ENCODE peak calls at places on chromosomes 13 and 19, in eight cellular contexts. One of them, this sample, is unnamed.
A peak's percentile ranks its signal among the peaks of the same experiment; 100 is the strongest.

GRCh38 chr13:33794576-33794975 is 23.4 kb upstream of the RFC3 start:
- DNase-seq in Calu3: no peak
- DNase-seq in substantia nigra: no peak
- DNase-seq in PC-3: no peak
- DNase-seq in H54: no peak
- DNase-seq in NCI-H1092 treated with DMSO at 0.1 percent for 48 hours: no peak
- DNase-seq in DMS153: no peak
- DNase-seq in activated CD8-positive, alpha-beta T cell treated with anti-CD3 and anti-CD28 coated beads for 36 hours: no peak
- DNase-seq in this sample: no peak

GRCh38 chr13:109297628-109298027 is 488.8 kb downstream of the IRS2 start:
- DNase-seq in activated CD8-positive, alpha-beta T cell treated with anti-CD3 and anti-CD28 coated beads for 36 hours: no peak
- DNase-seq in DMS153: no peak
- DNase-seq in Calu3: no peak
- DNase-seq in substantia nigra: no peak
- DNase-seq in H54: no peak
- DNase-seq in NCI-H1092 treated with DMSO at 0.1 percent for 48 hours: no peak
- DNase-seq in PC-3: no peak
- DNase-seq in this sample: peak; percentile 74

GRCh38 chr13:113560645-113561416 is 23.7 kb upstream of the TFDP1 start:
- DNase-seq in H54: no peak
- DNase-seq in NCI-H1092 treated with DMSO at 0.1 percent for 48 hours: no peak
- DNase-seq in Calu3: no peak
- DNase-seq in PC-3: no peak
- DNase-seq in activated CD8-positive, alpha-beta T cell treated with anti-CD3 and anti-CD28 coated beads for 36 hours: no peak
- DNase-seq in DMS153: no peak
- DNase-seq in substantia nigra: no peak
- DNase-seq in this sample: no peak

GRCh38 chr19:38686530-38686888 is 39.1 kb downstream of the ACTN4 start:
- DNase-seq in PC-3: no peak
- DNase-seq in activated CD8-positive, alpha-beta T cell treated with anti-CD3 and anti-CD28 coated beads for 36 hours: peak; percentile 61
- DNase-seq in Calu3: no peak
- DNase-seq in substantia nigra: no peak
- DNase-seq in DMS153: no peak
- DNase-seq in NCI-H1092 treated with DMSO at 0.1 percent for 48 hours: no peak
- DNase-seq in H54: no peak
- DNase-seq in this sample: no peak

GRCh38 chr13:74132768-74133656 is 1.2 kb downstream of the KLF12 start:
- DNase-seq in DMS153: no peak
- DNase-seq in Calu3: no peak
- DNase-seq in NCI-H1092 treated with DMSO at 0.1 percent for 48 hours: peak; percentile 33
- DNase-seq in substantia nigra: no peak
- DNase-seq in H54: peak; percentile 13
- DNase-seq in activated CD8-positive, alpha-beta T cell treated with anti-CD3 and anti-CD28 coated beads for 36 hours: peak; percentile 60
- DNase-seq in PC-3: no peak
- DNase-seq in this sample: no peak

GRCh38 chr19:29389495-29389894 is 136.3 kb upstream of the VSTM2B start:
- DNase-seq in H54: no peak
- DNase-seq in Calu3: no peak
- DNase-seq in PC-3: no peak
- DNase-seq in NCI-H1092 treated with DMSO at 0.1 percent for 48 hours: peak; percentile 74
- DNase-seq in activated CD8-positive, alpha-beta T cell treated with anti-CD3 and anti-CD28 coated beads for 36 hours: no peak
- DNase-seq in substantia nigra: no peak
- DNase-seq in DMS153: no peak
- DNase-seq in this sample: no peak

GRCh38 chr19:48813123-48813911 is 2.5 kb upstream of the BCAT2 start:
- DNase-seq in H54: no peak
- DNase-seq in DMS153: no peak
- DNase-seq in activated CD8-positive, alpha-beta T cell treated with anti-CD3 and anti-CD28 coated beads for 36 hours: no peak
- DNase-seq in Calu3: no peak
- DNase-seq in NCI-H1092 treated with DMSO at 0.1 percent for 48 hours: no peak
- DNase-seq in PC-3: no peak
- DNase-seq in substantia nigra: no peak
- DNase-seq in this sample: no peak

GRCh38 chr13:30159446-30159839 is 147.9 kb downstream of the KATNAL1 start:
- DNase-seq in PC-3: peak; percentile 22
- DNase-seq in H54: peak; percentile 69
- DNase-seq in Calu3: no peak
- DNase-seq in activated CD8-positive, alpha-beta T cell treated with anti-CD3 and anti-CD28 coated beads for 36 hours: peak; percentile 81
- DNase-seq in NCI-H1092 treated with DMSO at 0.1 percent for 48 hours: no peak
- DNase-seq in substantia nigra: no peak
- DNase-seq in DMS153: no peak
- DNase-seq in this sample: no peak

GRCh38 chr19:29640231-29640630 is 25.0 kb upstream of the PLEKHF1 start:
- DNase-seq in Calu3: no peak
- DNase-seq in H54: no peak
- DNase-seq in activated CD8-positive, alpha-beta T cell treated with anti-CD3 and anti-CD28 coated beads for 36 hours: no peak
- DNase-seq in substantia nigra: no peak
- DNase-seq in NCI-H1092 treated with DMSO at 0.1 percent for 48 hours: no peak
- DNase-seq in PC-3: no peak
- DNase-seq in DMS153: no peak
- DNase-seq in this sample: no peak

GRCh38 chr13:24627090-24627714 is 53.0 kb upstream of the ATP12A start:
- DNase-seq in H54: no peak
- DNase-seq in Calu3: no peak
- DNase-seq in PC-3: peak; percentile 54
- DNase-seq in activated CD8-positive, alpha-beta T cell treated with anti-CD3 and anti-CD28 coated beads for 36 hours: no peak
- DNase-seq in NCI-H1092 treated with DMSO at 0.1 percent for 48 hours: no peak
- DNase-seq in DMS153: no peak
- DNase-seq in substantia nigra: no peak
- DNase-seq in this sample: no peak

GRCh38 chr19:6288737-6289136 is 9.0 kb upstream of the MLLT1 start:
- DNase-seq in substantia nigra: no peak
- DNase-seq in DMS153: no peak
- DNase-seq in Calu3: no peak
- DNase-seq in activated CD8-positive, alpha-beta T cell treated with anti-CD3 and anti-CD28 coated beads for 36 hours: no peak
- DNase-seq in PC-3: no peak
- DNase-seq in H54: no peak
- DNase-seq in NCI-H1092 treated with DMSO at 0.1 percent for 48 hours: no peak
- DNase-seq in this sample: no peak

GRCh38 chr19:6116749-6117430 is 6.6 kb upstream of the RFX2 start:
- DNase-seq in activated CD8-positive, alpha-beta T cell treated with anti-CD3 and anti-CD28 coated beads for 36 hours: no peak
- DNase-seq in PC-3: no peak
- DNase-seq in DMS153: no peak
- DNase-seq in substantia nigra: no peak
- DNase-seq in NCI-H1092 treated with DMSO at 0.1 percent for 48 hours: no peak
- DNase-seq in H54: no peak
- DNase-seq in Calu3: no peak
- DNase-seq in this sample: no peak

GRCh38 chr19:869245-870177 is 10.0 kb downstream of the CFD start:
- DNase-seq in activated CD8-positive, alpha-beta T cell treated with anti-CD3 and anti-CD28 coated beads for 36 hours: no peak
- DNase-seq in substantia nigra: no peak
- DNase-seq in PC-3: peak; percentile 84
- DNase-seq in DMS153: no peak
- DNase-seq in NCI-H1092 treated with DMSO at 0.1 percent for 48 hours: no peak
- DNase-seq in H54: peak; percentile 89
- DNase-seq in Calu3: peak; percentile 64
- DNase-seq in this sample: peak; percentile 85

GRCh38 chr19:5910638-5910907 is 3.5 kb upstream of the CAPS start:
- DNase-seq in H54: no peak
- DNase-seq in activated CD8-positive, alpha-beta T cell treated with anti-CD3 and anti-CD28 coated beads for 36 hours: no peak
- DNase-seq in NCI-H1092 treated with DMSO at 0.1 percent for 48 hours: no peak
- DNase-seq in Calu3: no peak
- DNase-seq in PC-3: no peak
- DNase-seq in substantia nigra: no peak
- DNase-seq in DMS153: no peak
- DNase-seq in this sample: no peak

GRCh38 chr13:28716511-28716910 is 2.3 kb downstream of the SLC46A3 start:
- DNase-seq in DMS153: no peak
- DNase-seq in PC-3: peak; percentile 79
- DNase-seq in NCI-H1092 treated with DMSO at 0.1 percent for 48 hours: no peak
- DNase-seq in H54: peak; percentile 12
- DNase-seq in activated CD8-positive, alpha-beta T cell treated with anti-CD3 and anti-CD28 coated beads for 36 hours: no peak
- DNase-seq in Calu3: peak; percentile 12
- DNase-seq in substantia nigra: no peak
- DNase-seq in this sample: no peak

GRCh38 chr13:46032341-46032740 is 20.2 kb downstream of the ZC3H13 start:
- DNase-seq in DMS153: no peak
- DNase-seq in activated CD8-positive, alpha-beta T cell treated with anti-CD3 and anti-CD28 coated beads for 36 hours: no peak
- DNase-seq in substantia nigra: no peak
- DNase-seq in Calu3: no peak
- DNase-seq in PC-3: no peak
- DNase-seq in H54: no peak
- DNase-seq in NCI-H1092 treated with DMSO at 0.1 percent for 48 hours: no peak
- DNase-seq in this sample: no peak

GRCh38 chr19:45340899-45341453 is 426 bp downstream of the KLC3 start:
- DNase-seq in NCI-H1092 treated with DMSO at 0.1 percent for 48 hours: no peak
- DNase-seq in DMS153: no peak
- DNase-seq in H54: no peak
- DNase-seq in activated CD8-positive, alpha-beta T cell treated with anti-CD3 and anti-CD28 coated beads for 36 hours: no peak
- DNase-seq in PC-3: no peak
- DNase-seq in Calu3: peak; percentile 31
- DNase-seq in substantia nigra: no peak
- DNase-seq in this sample: no peak

GRCh38 chr13:81326913-81327312 is 986.0 kb upstream of the SPRY2 start:
- DNase-seq in PC-3: peak; percentile 37
- DNase-seq in activated CD8-positive, alpha-beta T cell treated with anti-CD3 and anti-CD28 coated beads for 36 hours: no peak
- DNase-seq in NCI-H1092 treated with DMSO at 0.1 percent for 48 hours: peak; percentile 75
- DNase-seq in DMS153: peak; percentile 93
- DNase-seq in Calu3: no peak
- DNase-seq in H54: no peak
- DNase-seq in substantia nigra: no peak
- DNase-seq in this sample: no peak

GRCh38 chr19:8252922-8253589 is 43.9 kb downstream of the CERS4 start:
- DNase-seq in NCI-H1092 treated with DMSO at 0.1 percent for 48 hours: peak; percentile 65
- DNase-seq in H54: peak; percentile 77
- DNase-seq in DMS153: peak; percentile 37
- DNase-seq in substantia nigra: peak; percentile 55
- DNase-seq in PC-3: peak; percentile 91
- DNase-seq in activated CD8-positive, alpha-beta T cell treated with anti-CD3 and anti-CD28 coated beads for 36 hours: peak; percentile 89
- DNase-seq in Calu3: peak; percentile 82
- DNase-seq in this sample: peak; percentile 22

GRCh38 chr13:19154843-19155242 is 26.8 kb downstream of the TUBA3C start:
- DNase-seq in PC-3: no peak
- DNase-seq in substantia nigra: no peak
- DNase-seq in activated CD8-positive, alpha-beta T cell treated with anti-CD3 and anti-CD28 coated beads for 36 hours: no peak
- DNase-seq in Calu3: no peak
- DNase-seq in H54: no peak
- DNase-seq in NCI-H1092 treated with DMSO at 0.1 percent for 48 hours: no peak
- DNase-seq in DMS153: no peak
- DNase-seq in this sample: no peak

GRCh38 chr13:49649244-49649962 is 21.1 kb downstream of the ARL11 start:
- DNase-seq in substantia nigra: no peak
- DNase-seq in activated CD8-positive, alpha-beta T cell treated with anti-CD3 and anti-CD28 coated beads for 36 hours: no peak
- DNase-seq in DMS153: no peak
- DNase-seq in Calu3: no peak
- DNase-seq in H54: no peak
- DNase-seq in PC-3: peak; percentile 64
- DNase-seq in NCI-H1092 treated with DMSO at 0.1 percent for 48 hours: no peak
- DNase-seq in this sample: no peak

GRCh38 chr13:35356572-35356971 is 119.9 kb downstream of the MAB21L1 start:
- DNase-seq in Calu3: no peak
- DNase-seq in substantia nigra: no peak
- DNase-seq in PC-3: no peak
- DNase-seq in H54: no peak
- DNase-seq in DMS153: no peak
- DNase-seq in NCI-H1092 treated with DMSO at 0.1 percent for 48 hours: no peak
- DNase-seq in activated CD8-positive, alpha-beta T cell treated with anti-CD3 and anti-CD28 coated beads for 36 hours: peak; percentile 11
- DNase-seq in this sample: no peak

GRCh38 chr13:33487575-33488243 is 202.2 kb upstream of the STARD13 start:
- DNase-seq in NCI-H1092 treated with DMSO at 0.1 percent for 48 hours: no peak
- DNase-seq in PC-3: peak; percentile 54
- DNase-seq in substantia nigra: peak; percentile 14
- DNase-seq in Calu3: peak; percentile 8
- DNase-seq in DMS153: peak; percentile 27
- DNase-seq in H54: no peak
- DNase-seq in activated CD8-positive, alpha-beta T cell treated with anti-CD3 and anti-CD28 coated beads for 36 hours: no peak
- DNase-seq in this sample: peak; percentile 38

GRCh38 chr19:12647490-12648071 is 19.0 kb downstream of the MAN2B1 start:
- DNase-seq in activated CD8-positive, alpha-beta T cell treated with anti-CD3 and anti-CD28 coated beads for 36 hours: peak; percentile 64
- DNase-seq in DMS153: peak; percentile 31
- DNase-seq in Calu3: no peak
- DNase-seq in NCI-H1092 treated with DMSO at 0.1 percent for 48 hours: peak; percentile 58
- DNase-seq in substantia nigra: no peak
- DNase-seq in PC-3: no peak
- DNase-seq in H54: no peak
- DNase-seq in this sample: no peak

GRCh38 chr13:47858042-47858677 is 142.9 kb downstream of the SUCLA2 start:
- DNase-seq in NCI-H1092 treated with DMSO at 0.1 percent for 48 hours: no peak
- DNase-seq in Calu3: no peak
- DNase-seq in substantia nigra: no peak
- DNase-seq in activated CD8-positive, alpha-beta T cell treated with anti-CD3 and anti-CD28 coated beads for 36 hours: no peak
- DNase-seq in H54: no peak
- DNase-seq in DMS153: no peak
- DNase-seq in PC-3: no peak
- DNase-seq in this sample: no peak

GRCh38 chr13:112933649-112934048 is 35.4 kb upstream of the MCF2L start:
- DNase-seq in NCI-H1092 treated with DMSO at 0.1 percent for 48 hours: no peak
- DNase-seq in activated CD8-positive, alpha-beta T cell treated with anti-CD3 and anti-CD28 coated beads for 36 hours: no peak
- DNase-seq in PC-3: no peak
- DNase-seq in DMS153: no peak
- DNase-seq in substantia nigra: no peak
- DNase-seq in H54: no peak
- DNase-seq in Calu3: no peak
- DNase-seq in this sample: no peak

GRCh38 chr13:26010487-26011207 is 41.2 kb downstream of the SHISA2 start:
- DNase-seq in H54: no peak
- DNase-seq in DMS153: no peak
- DNase-seq in PC-3: no peak
- DNase-seq in Calu3: no peak
- DNase-seq in NCI-H1092 treated with DMSO at 0.1 percent for 48 hours: peak; percentile 23
- DNase-seq in substantia nigra: no peak
- DNase-seq in activated CD8-positive, alpha-beta T cell treated with anti-CD3 and anti-CD28 coated beads for 36 hours: no peak
- DNase-seq in this sample: no peak

GRCh38 chr13:84645196-84646071 is 763.2 kb upstream of the SLITRK1 start:
- DNase-seq in H54: no peak
- DNase-seq in PC-3: no peak
- DNase-seq in Calu3: no peak
- DNase-seq in NCI-H1092 treated with DMSO at 0.1 percent for 48 hours: no peak
- DNase-seq in DMS153: no peak
- DNase-seq in substantia nigra: no peak
- DNase-seq in activated CD8-positive, alpha-beta T cell treated with anti-CD3 and anti-CD28 coated beads for 36 hours: no peak
- DNase-seq in this sample: peak; percentile 34

GRCh38 chr19:46654621-46655152 is 6.3 kb downstream of the DACT3 start:
- DNase-seq in PC-3: no peak
- DNase-seq in NCI-H1092 treated with DMSO at 0.1 percent for 48 hours: no peak
- DNase-seq in DMS153: peak; percentile 44
- DNase-seq in H54: no peak
- DNase-seq in substantia nigra: peak; percentile 73
- DNase-seq in Calu3: no peak
- DNase-seq in activated CD8-positive, alpha-beta T cell treated with anti-CD3 and anti-CD28 coated beads for 36 hours: no peak
- DNase-seq in this sample: no peak

GRCh38 chr19:11061951-11062350 is 27.3 kb upstream of the LDLR start:
- DNase-seq in substantia nigra: no peak
- DNase-seq in PC-3: no peak
- DNase-seq in Calu3: no peak
- DNase-seq in NCI-H1092 treated with DMSO at 0.1 percent for 48 hours: no peak
- DNase-seq in activated CD8-positive, alpha-beta T cell treated with anti-CD3 and anti-CD28 coated beads for 36 hours: no peak
- DNase-seq in H54: no peak
- DNase-seq in DMS153: no peak
- DNase-seq in this sample: no peak

GRCh38 chr13:112775791-112776279 is 86.0 kb downstream of the ATP11A start:
- DNase-seq in Calu3: no peak
- DNase-seq in NCI-H1092 treated with DMSO at 0.1 percent for 48 hours: no peak
- DNase-seq in PC-3: no peak
- DNase-seq in DMS153: no peak
- DNase-seq in activated CD8-positive, alpha-beta T cell treated with anti-CD3 and anti-CD28 coated beads for 36 hours: no peak
- DNase-seq in H54: no peak
- DNase-seq in substantia nigra: no peak
- DNase-seq in this sample: no peak

This sample was measured in AG09319.